ENCODE peak calls at places on chromosomes 1 and 21, in nine cellular contexts. One of them, this sample, is unnamed.
A peak's percentile ranks its signal among the peaks of the same experiment; 100 is the strongest.

GRCh38 chr21:44958471-44959191 is 18.8 kb downstream of the SLX9 start:
- DNase-seq in D341Med: no peak
- DNase-seq in HCEC 1CT: peak; percentile 90
- DNase-seq in head of caudate nucleus: no peak
- DNase-seq in T follicular helper cell: no peak
- DNase-seq in ELR: no peak
- DNase-seq in left cardiac atrium: peak; percentile 87
- DNase-seq in stimulated activated effector memory CD8-positive, alpha-beta T cell treated with anti-CD3 and anti-CD28 coated beads, Interleukin-12 subunit alpha, Interleukin-12 subunit beta, amount 100 ng/mL, for 72 hours: no peak
- DNase-seq in tibial artery: peak; percentile 96
- DNase-seq in this sample: no peak

GRCh38 chr1:54742262-54742661 is 22.1 kb downstream of the PARS2 start:
- DNase-seq in D341Med: no peak
- DNase-seq in HCEC 1CT: no peak
- DNase-seq in head of caudate nucleus: no peak
- DNase-seq in T follicular helper cell: no peak
- DNase-seq in ELR: no peak
- DNase-seq in left cardiac atrium: no peak
- DNase-seq in stimulated activated effector memory CD8-positive, alpha-beta T cell treated with anti-CD3 and anti-CD28 coated beads, Interleukin-12 subunit alpha, Interleukin-12 subunit beta, amount 100 ng/mL, for 72 hours: no peak
- DNase-seq in tibial artery: no peak
- DNase-seq in this sample: no peak

GRCh38 chr1:32761253-32761877 is 55.8 kb downstream of the YARS1 start:
- DNase-seq in D341Med: no peak
- DNase-seq in HCEC 1CT: peak; percentile 53
- DNase-seq in head of caudate nucleus: no peak
- DNase-seq in T follicular helper cell: no peak
- DNase-seq in ELR: peak; percentile 66
- DNase-seq in left cardiac atrium: peak; percentile 74
- DNase-seq in stimulated activated effector memory CD8-positive, alpha-beta T cell treated with anti-CD3 and anti-CD28 coated beads, Interleukin-12 subunit alpha, Interleukin-12 subunit beta, amount 100 ng/mL, for 72 hours: no peak
- DNase-seq in tibial artery: peak; percentile 78
- DNase-seq in this sample: peak; percentile 53

GRCh38 chr1:40708750-40709099 is 17.2 kb downstream of the NFYC start:
- DNase-seq in D341Med: peak; percentile 38
- DNase-seq in HCEC 1CT: peak; percentile 90
- DNase-seq in head of caudate nucleus: no peak
- DNase-seq in T follicular helper cell: no peak
- DNase-seq in ELR: peak; percentile 92
- DNase-seq in left cardiac atrium: no peak
- DNase-seq in stimulated activated effector memory CD8-positive, alpha-beta T cell treated with anti-CD3 and anti-CD28 coated beads, Interleukin-12 subunit alpha, Interleukin-12 subunit beta, amount 100 ng/mL, for 72 hours: no peak
- DNase-seq in tibial artery: no peak
- DNase-seq in this sample: peak; percentile 93

GRCh38 chr1:218284377-218284916 is 646 bp upstream of the RRP15 start:
- DNase-seq in D341Med: no peak
- DNase-seq in HCEC 1CT: no peak
- DNase-seq in head of caudate nucleus: no peak
- DNase-seq in T follicular helper cell: no peak
- DNase-seq in ELR: no peak
- DNase-seq in left cardiac atrium: no peak
- DNase-seq in stimulated activated effector memory CD8-positive, alpha-beta T cell treated with anti-CD3 and anti-CD28 coated beads, Interleukin-12 subunit alpha, Interleukin-12 subunit beta, amount 100 ng/mL, for 72 hours: no peak
- DNase-seq in tibial artery: no peak
- DNase-seq in this sample: no peak

GRCh38 chr1:207021139-207021861 is 11.3 kb downstream of the C1orf116 start:
- DNase-seq in D341Med: no peak
- DNase-seq in HCEC 1CT: peak; percentile 40
- DNase-seq in head of caudate nucleus: no peak
- DNase-seq in T follicular helper cell: no peak
- DNase-seq in ELR: peak; percentile 79
- DNase-seq in left cardiac atrium: no peak
- DNase-seq in stimulated activated effector memory CD8-positive, alpha-beta T cell treated with anti-CD3 and anti-CD28 coated beads, Interleukin-12 subunit alpha, Interleukin-12 subunit beta, amount 100 ng/mL, for 72 hours: no peak
- DNase-seq in tibial artery: no peak
- DNase-seq in this sample: peak; percentile 24

GRCh38 chr1:97202481-97202880 is 480.9 kb downstream of the PTBP2 start:
- DNase-seq in D341Med: no peak
- DNase-seq in HCEC 1CT: no peak
- DNase-seq in head of caudate nucleus: no peak
- DNase-seq in T follicular helper cell: no peak
- DNase-seq in ELR: peak; percentile 24
- DNase-seq in left cardiac atrium: no peak
- DNase-seq in stimulated activated effector memory CD8-positive, alpha-beta T cell treated with anti-CD3 and anti-CD28 coated beads, Interleukin-12 subunit alpha, Interleukin-12 subunit beta, amount 100 ng/mL, for 72 hours: no peak
- DNase-seq in tibial artery: no peak
- DNase-seq in this sample: peak; percentile 9

GRCh38 chr1:1167416-1168155 is 6.1 kb upstream of the TTLL10 start:
- DNase-seq in D341Med: no peak
- DNase-seq in HCEC 1CT: no peak
- DNase-seq in head of caudate nucleus: no peak
- DNase-seq in T follicular helper cell: no peak
- DNase-seq in ELR: no peak
- DNase-seq in left cardiac atrium: peak; percentile 9
- DNase-seq in stimulated activated effector memory CD8-positive, alpha-beta T cell treated with anti-CD3 and anti-CD28 coated beads, Interleukin-12 subunit alpha, Interleukin-12 subunit beta, amount 100 ng/mL, for 72 hours: no peak
- DNase-seq in tibial artery: no peak
- DNase-seq in this sample: no peak

GRCh38 chr1:204384636-204385354 is 25.1 kb upstream of the PLEKHA6 start:
- DNase-seq in D341Med: no peak
- DNase-seq in HCEC 1CT: peak; percentile 22
- DNase-seq in head of caudate nucleus: peak; percentile 60
- DNase-seq in T follicular helper cell: no peak
- DNase-seq in ELR: peak; percentile 30
- DNase-seq in left cardiac atrium: peak; percentile 69
- DNase-seq in stimulated activated effector memory CD8-positive, alpha-beta T cell treated with anti-CD3 and anti-CD28 coated beads, Interleukin-12 subunit alpha, Interleukin-12 subunit beta, amount 100 ng/mL, for 72 hours: no peak
- DNase-seq in tibial artery: peak; percentile 87
- DNase-seq in this sample: peak; percentile 48

GRCh38 chr21:31750843-31751242 is 18.9 kb upstream of the SCAF4 start:
- DNase-seq in D341Med: no peak
- DNase-seq in HCEC 1CT: peak; percentile 69
- DNase-seq in head of caudate nucleus: no peak
- DNase-seq in T follicular helper cell: no peak
- DNase-seq in ELR: peak; percentile 36
- DNase-seq in left cardiac atrium: no peak
- DNase-seq in stimulated activated effector memory CD8-positive, alpha-beta T cell treated with anti-CD3 and anti-CD28 coated beads, Interleukin-12 subunit alpha, Interleukin-12 subunit beta, amount 100 ng/mL, for 72 hours: no peak
- DNase-seq in tibial artery: no peak
- DNase-seq in this sample: no peak

GRCh38 chr1:43267291-43267805 is 2.4 kb upstream of the TMEM125 start:
- DNase-seq in D341Med: no peak
- DNase-seq in HCEC 1CT: peak; percentile 55
- DNase-seq in head of caudate nucleus: no peak
- DNase-seq in T follicular helper cell: no peak
- DNase-seq in ELR: no peak
- DNase-seq in left cardiac atrium: no peak
- DNase-seq in stimulated activated effector memory CD8-positive, alpha-beta T cell treated with anti-CD3 and anti-CD28 coated beads, Interleukin-12 subunit alpha, Interleukin-12 subunit beta, amount 100 ng/mL, for 72 hours: no peak
- DNase-seq in tibial artery: peak; percentile 37
- DNase-seq in this sample: peak; percentile 63

GRCh38 chr1:50368179-50369007 is 54.9 kb downstream of the DMRTA2 start:
- DNase-seq in D341Med: peak; percentile 81
- DNase-seq in HCEC 1CT: no peak
- DNase-seq in head of caudate nucleus: peak; percentile 25
- DNase-seq in T follicular helper cell: no peak
- DNase-seq in ELR: peak; percentile 33
- DNase-seq in left cardiac atrium: peak; percentile 28
- DNase-seq in stimulated activated effector memory CD8-positive, alpha-beta T cell treated with anti-CD3 and anti-CD28 coated beads, Interleukin-12 subunit alpha, Interleukin-12 subunit beta, amount 100 ng/mL, for 72 hours: peak; percentile 15
- DNase-seq in tibial artery: no peak
- DNase-seq in this sample: no peak